ENCODE peak calls at places on chromosomes 7 and 10, in four cellular contexts. H, K, S and V are unnamed samples. For H3K4me1 and H3K36me3, the result is how much of the 10 kb centered on the place peaks cover.

GRCh38 chr7:116097365-116098009 is 66.9 kb upstream of the TFEC start:
- DNase-seq in S (no peak), H (peak), K (no peak), V (no peak)

GRCh38 chr10:6363516-6363915 is 160.8 kb downstream of the PFKFB3 start:
- DNase-seq in S (no peak), H (no peak), K (no peak), V (no peak)

GRCh38 chr7:81618400-81619014 is 151.3 kb downstream of the HGF start:
- DNase-seq in K (no peak), S (no peak), H (peak), V (no peak)

GRCh38 chr10:69130251-69130650 is 6.3 kb downstream of the VPS26A start:
- DNase-seq in S (no peak), H (peak), K (no peak), V (no peak)

GRCh38 chr7:30548762-30549344 is 44.2 kb upstream of the GGCT start:
- DNase-seq in S (peak), K (peak), H (peak), V (peak)

GRCh38 chr10:70233939-70234300 is 691 bp upstream of the PPA1 start:
- DNase-seq in H (no peak), S (no peak), K (no peak), V (no peak)

GRCh38 chr7:87003872-87004798 is 55.3 kb downstream of the ELAPOR2 start:
- DNase-seq in H (no peak), S (no peak), K (no peak), V (no peak)

GRCh38 chr10:67297637-67298181 is 371.9 kb downstream of the LRRTM3 start:
- DNase-seq in K (no peak), S (no peak), H (no peak), V (no peak)

GRCh38 chr7:100865372-100865911 is 1.7 kb upstream of the TRIP6 start:
- DNase-seq in H (peak), S (no peak), K (no peak), V (no peak)

GRCh38 chr7:604884-605531 is 85.4 kb upstream of the PDGFA start:
- DNase-seq in H (no peak), S (peak), K (no peak), V (peak)

GRCh38 chr10:93386496-93387369 is 95.4 kb downstream of the MYOF start:
- DNase-seq in H (no peak), S (no peak), K (no peak), V (no peak)

GRCh38 chr7:77393261-77393660 is 22.9 kb downstream of the GSAP start:
- DNase-seq in H (peak), S (no peak), K (no peak), V (no peak)

GRCh38 chr7:104267701-104268368 is 60.0 kb upstream of the ORC5 start:
- DNase-seq in S (no peak), K (no peak), H (peak), V (no peak)

GRCh38 chr7:44103941-44104879 is at the start of gene AEBP1:
- DNase-seq in H (no peak), K (peak), S (no peak), V (peak)

GRCh38 chr10:78365711-78366110 is 332.0 kb downstream of the RPS24 start:
- DNase-seq in K (no peak), H (no peak), S (no peak), V (no peak)

GRCh38 chr10:44333511-44333910 is 51.4 kb downstream of the CXCL12 start:
- DNase-seq in S (no peak), H (no peak), K (no peak), V (no peak)

GRCh38 chr7:40746841-40747556 is 612.2 kb downstream of the SUGCT start:
- DNase-seq in K (no peak), H (no peak), S (no peak), V (no peak)

GRCh38 chr10:113646337-113647201 is 17.3 kb downstream of the NRAP start:
- DNase-seq in H (peak), K (no peak), S (peak), V (peak)

GRCh38 chr7:118372530-118372929 is 148.0 kb downstream of the ANKRD7 start:
- DNase-seq in S (no peak), K (no peak), H (no peak), V (no peak)

GRCh38 chr10:122286872-122287271 is 15.8 kb downstream of the BTBD16 start:
- DNase-seq in S (no peak), K (no peak), H (no peak), V (no peak)

GRCh38 chr7:13282377-13282980 is 595.0 kb downstream of the ARL4A start:
- DNase-seq in S (no peak), K (no peak), H (no peak), V (no peak)

GRCh38 chr10:24603333-24603732 is 120.4 kb downstream of the ARHGAP21 start:
- DNase-seq in S (no peak), K (no peak), H (peak), V (no peak)

GRCh38 chr10:24556746-24557742 is 166.6 kb downstream of the ARHGAP21 start:
- DNase-seq in H (peak), K (no peak), S (no peak), V (no peak)

GRCh38 chr10:93465806-93466675 is 16.1 kb downstream of the MYOF start:
- DNase-seq in K (no peak), S (peak), H (peak), V (peak)

GRCh38 chr7:90407484-90407821 is 4.2 kb downstream of the CLDN12 start:
- DNase-seq in S (no peak), H (no peak), K (no peak), V (no peak)

GRCh38 chr10:27746364-27747095 is 911 bp upstream of the MKX start:
- DNase-seq in H (peak), S (no peak), K (no peak), V (no peak)

GRCh38 chr7:157282141-157282801 is 54.5 kb upstream of the DNAJB6 start:
- DNase-seq in H (no peak), S (no peak), K (no peak), V (no peak)

GRCh38 chr7:55477781-55478374 is 94.4 kb downstream of the VOPP1 start:
- DNase-seq in H (peak), K (no peak), S (no peak), V (no peak)
- H3K4me1 ChIP-seq in H (under half), K (under half), S (under half), V (under half)

GRCh38 chr7:121076350-121077164 is 88.0 kb downstream of the CPED1 start:
- DNase-seq in H (peak), K (no peak), S (no peak), V (no peak)

GRCh38 chr7:121075952-121076349 is 87.4 kb downstream of the CPED1 start:
- DNase-seq in H (no peak), S (no peak), K (no peak), V (no peak)

GRCh38 chr7:121079425-121080169 is 91.1 kb downstream of the CPED1 start:
- DNase-seq in K (no peak), S (no peak), H (no peak), V (no peak)

GRCh38 chr7:121078701-121079227 is 90.3 kb downstream of the CPED1 start:
- DNase-seq in K (no peak), S (no peak), H (no peak), V (no peak)

GRCh38 chr7:121077165-121077630 is 88.7 kb downstream of the CPED1 start:
- DNase-seq in H (no peak), S (no peak), K (no peak), V (no peak)
- H3K36me3 ChIP-seq in H (under half), S (under half), K (under half), V (under half)

DNA sequence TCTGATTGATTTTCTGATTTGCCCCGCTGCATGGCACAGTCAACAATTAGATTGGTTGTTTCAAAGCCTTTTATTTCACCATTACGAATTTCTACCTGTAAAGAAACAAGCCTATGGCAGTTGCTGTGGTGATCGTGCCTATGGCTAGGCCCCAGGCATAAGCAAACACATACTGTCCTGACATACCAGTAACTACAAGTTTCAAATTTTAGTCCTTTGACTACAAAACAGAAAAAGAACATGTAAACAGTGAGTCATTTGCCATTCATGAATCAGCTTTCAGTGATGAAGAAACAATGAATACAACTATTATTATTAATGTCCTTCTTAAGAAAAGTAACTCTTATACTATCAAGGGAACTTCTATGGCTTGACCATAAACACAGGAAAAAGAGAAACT is 168.0 kb upstream of the LRRN3 start:
- DNase-seq in S (no peak), H (peak), K (no peak), V (no peak)
- H3K4me1 ChIP-seq in S (under half), H (under half), K (under half), V (under half)

GRCh38 chr7:138550337-138550736 is 90.3 kb downstream of the TRIM24 start:
- DNase-seq in K (no peak), S (no peak), H (no peak), V (no peak)

GRCh38 chr7:138549082-138549481 is 89.0 kb downstream of the TRIM24 start:
- DNase-seq in H (no peak), K (no peak), S (no peak), V (no peak)

GRCh38 chr7:138554674-138555073 is 94.6 kb downstream of the TRIM24 start:
- DNase-seq in S (no peak), H (no peak), K (no peak), V (no peak)

GRCh38 chr7:138553805-138554204 is 93.7 kb downstream of the TRIM24 start:
- DNase-seq in K (no peak), S (no peak), H (no peak), V (no peak)

GRCh38 chr7:138551102-138551501 is 91.0 kb downstream of the TRIM24 start:
- DNase-seq in K (no peak), H (no peak), S (no peak), V (no peak)
- H3K36me3 ChIP-seq in K (under half), H (under half), S (half or more), V (under half)

GRCh38 chr10:22310928-22311327 is 5.3 kb upstream of the COMMD3 start:
- DNase-seq in S (no peak), K (no peak), H (no peak), V (no peak)
- H3K4me1 ChIP-seq in S (under half), K (under half), H (under half), V (under half)

GRCh38 chr7:70383369-70383768 is 748.6 kb upstream of the GALNT17 start:
- DNase-seq in H (no peak), K (no peak), S (no peak), V (no peak)

GRCh38 chr7:70383947-70384475 is 747.9 kb upstream of the GALNT17 start:
- DNase-seq in H (no peak), K (no peak), S (no peak), V (no peak)

GRCh38 chr7:70377957-70378356 is 754.0 kb upstream of the GALNT17 start:
- DNase-seq in S (no peak), H (no peak), K (no peak), V (no peak)

GRCh38 chr7:70379210-70379609 is 752.7 kb upstream of the GALNT17 start:
- DNase-seq in K (no peak), H (no peak), S (peak), V (no peak)

GRCh38 chr7:70380315-70381027 is 751.5 kb upstream of the GALNT17 start:
- DNase-seq in K (peak), H (no peak), S (peak), V (peak)
- H3K36me3 ChIP-seq in K (under half), H (under half), S (under half), V (under half)

GRCh38 chr10:127992376-127992775 is 85.5 kb downstream of the PTPRE start:
- DNase-seq in S (no peak), H (no peak), K (no peak), V (no peak)

GRCh38 chr10:127990846-127991542 is 84.1 kb downstream of the PTPRE start:
- DNase-seq in K (no peak), H (peak), S (no peak), V (peak)

GRCh38 chr10:127996586-127996985 is 89.7 kb downstream of the PTPRE start:
- DNase-seq in K (no peak), S (no peak), H (no peak), V (no peak)

GRCh38 chr10:127991543-127992255 is 84.8 kb downstream of the PTPRE start:
- DNase-seq in H (no peak), S (no peak), K (no peak), V (no peak)

GRCh38 chr10:127993281-127993680 is 86.4 kb downstream of the PTPRE start:
- DNase-seq in H (no peak), S (no peak), K (no peak), V (no peak)
- H3K4me1 ChIP-seq in H (under half), S (under half), K (under half), V (half or more)